ENCODE peak calls at places on chromosome 15, in seven cellular contexts. U, G, W, O, J, L and X are unnamed samples.

GRCh38 chr15:64500695-64501395 is 40.5 kb downstream of the ZNF609 start:
- DNase-seq in L (no peak), W (no peak), J (no peak), O (no peak), G (no peak), U (no peak), X (no peak)

GRCh38 chr15:44598892-44599291 is 61.9 kb downstream of the EIF3J start:
- DNase-seq in G (no peak), U (no peak), J (no peak), W (no peak), O (no peak), L (peak), X (no peak)

GRCh38 chr15:96331141-96331941 is 841 bp downstream of the NR2F2 start:
- DNase-seq in W (no peak), O (no peak), U (no peak), G (no peak), J (no peak), L (peak), X (no peak)

GRCh38 chr15:39969871-39970270 is 36.0 kb downstream of the EIF2AK4 start:
- DNase-seq in L (peak), O (no peak), J (no peak), W (peak), U (no peak), G (no peak), X (no peak)

GRCh38 chr15:28107894-28108255 is 8.8 kb upstream of the OCA2 start:
- DNase-seq in U (no peak), W (no peak), J (no peak), G (no peak), L (no peak), O (no peak), X (no peak)

GRCh38 chr15:79031201-79031600 is 59.4 kb downstream of the RASGRF1 start:
- DNase-seq in O (no peak), J (no peak), U (no peak), G (no peak), L (no peak), W (no peak), X (no peak)

GRCh38 chr15:66565731-66566130 is at the start of gene LCTL:
- DNase-seq in W (no peak), J (peak), G (no peak), L (peak), O (no peak), U (no peak), X (no peak)

GRCh38 chr15:51093865-51094605 is 671 bp downstream of the TNFAIP8L3 start:
- DNase-seq in G (no peak), L (peak), U (no peak), J (no peak), O (no peak), W (no peak), X (no peak)

GRCh38 chr15:39472661-39473657 is 107.9 kb upstream of the THBS1 start:
- DNase-seq in G (no peak), J (no peak), L (peak), O (peak), U (no peak), W (peak), X (no peak)

GRCh38 chr15:90883526-90883931 is 775 bp upstream of the FES start:
- DNase-seq in W (no peak), J (no peak), L (peak), G (no peak), U (no peak), O (no peak), X (no peak)

GRCh38 chr15:41882689-41883483 is 11.0 kb downstream of the SPTBN5 start:
- DNase-seq in O (no peak), W (peak), G (no peak), U (no peak), L (no peak), J (no peak), X (no peak)